ENCODE peak calls at places on chromosomes 16 and 17, in eight cellular contexts. N, Z, M, C, B, S, Y and O are unnamed samples.

GRCh38 chr17:52147872-52148271 is 10.6 kb downstream of the CA10 start:
- DNase-seq in N (no peak), Z (no peak), M (no peak), C (no peak), B (no peak), S (peak), Y (no peak), O (peak)

GRCh38 chr16:89455692-89456091 is 34.7 kb downstream of the ANKRD11 start:
- DNase-seq in N (no peak), Z (no peak), M (no peak), C (no peak), B (no peak), S (no peak), Y (no peak), O (no peak)

GRCh38 chr17:14340968-14341412 is 40.1 kb downstream of the HS3ST3B1 start:
- DNase-seq in N (no peak), Z (no peak), M (no peak), C (no peak), B (no peak), S (no peak), Y (no peak), O (no peak)

GRCh38 chr17:879546-879945 is 97.4 kb downstream of the MRM3 start:
- DNase-seq in N (no peak), Z (peak), M (peak), C (peak), B (peak), S (peak), Y (no peak), O (peak)

GRCh38 chr16:47972246-47972985 is 183.4 kb downstream of the ABCC12 start:
- DNase-seq in N (no peak), Z (no peak), M (no peak), C (no peak), B (no peak), S (no peak), Y (no peak), O (no peak)

GRCh38 chr17:58183514-58183913 is 9.0 kb upstream of the EPX start:
- DNase-seq in N (no peak), Z (no peak), M (no peak), C (no peak), B (no peak), S (no peak), Y (no peak), O (no peak)

GRCh38 chr16:30925646-30926332 is 2.4 kb downstream of the FBXL19 start:
- DNase-seq in N (no peak), Z (no peak), M (no peak), C (peak), B (no peak), S (no peak), Y (no peak), O (no peak)

GRCh38 chr16:17921357-17921978 is 415.1 kb downstream of the NPIPA8 start:
- DNase-seq in N (no peak), Z (peak), M (no peak), C (no peak), B (peak), S (no peak), Y (no peak), O (peak)

GRCh38 chr16:55577888-55578287 is 11.4 kb downstream of the CAPNS2 start:
- DNase-seq in N (no peak), Z (no peak), M (no peak), C (no peak), B (no peak), S (no peak), Y (no peak), O (no peak)

GRCh38 chr17:65154770-65155589 is 17.8 kb downstream of the RGS9 start:
- DNase-seq in N (peak), Z (peak), M (no peak), C (no peak), B (no peak), S (peak), Y (no peak), O (peak)

GRCh38 chr16:46690281-46691178 is 1.1 kb downstream of the ORC6 start:
- DNase-seq in N (no peak), Z (peak), M (no peak), C (no peak), B (no peak), S (no peak), Y (no peak), O (peak)
- TF ChIP-seq CTCF in N (no peak), Z (no peak), M (no peak), C (no peak), B (no peak), S (no peak), Y (no peak), O (no peak)

GRCh38 chr16:79284760-79285159 is 315.8 kb downstream of the MAF start:
- DNase-seq in N (no peak), Z (no peak), M (no peak), C (no peak), B (no peak), S (no peak), Y (no peak), O (no peak)

GRCh38 chr16:79287424-79287917 is 313.1 kb downstream of the MAF start:
- DNase-seq in N (no peak), Z (no peak), M (no peak), C (no peak), B (no peak), S (no peak), Y (no peak), O (no peak)

GRCh38 chr16:79288046-79288445 is 312.5 kb downstream of the MAF start:
- DNase-seq in N (no peak), Z (no peak), M (no peak), C (no peak), B (no peak), S (no peak), Y (no peak), O (peak)

GRCh38 chr16:79283578-79283977 is 317.0 kb downstream of the MAF start:
- DNase-seq in N (no peak), Z (no peak), M (no peak), C (no peak), B (no peak), S (no peak), Y (no peak), O (peak)

DNA sequence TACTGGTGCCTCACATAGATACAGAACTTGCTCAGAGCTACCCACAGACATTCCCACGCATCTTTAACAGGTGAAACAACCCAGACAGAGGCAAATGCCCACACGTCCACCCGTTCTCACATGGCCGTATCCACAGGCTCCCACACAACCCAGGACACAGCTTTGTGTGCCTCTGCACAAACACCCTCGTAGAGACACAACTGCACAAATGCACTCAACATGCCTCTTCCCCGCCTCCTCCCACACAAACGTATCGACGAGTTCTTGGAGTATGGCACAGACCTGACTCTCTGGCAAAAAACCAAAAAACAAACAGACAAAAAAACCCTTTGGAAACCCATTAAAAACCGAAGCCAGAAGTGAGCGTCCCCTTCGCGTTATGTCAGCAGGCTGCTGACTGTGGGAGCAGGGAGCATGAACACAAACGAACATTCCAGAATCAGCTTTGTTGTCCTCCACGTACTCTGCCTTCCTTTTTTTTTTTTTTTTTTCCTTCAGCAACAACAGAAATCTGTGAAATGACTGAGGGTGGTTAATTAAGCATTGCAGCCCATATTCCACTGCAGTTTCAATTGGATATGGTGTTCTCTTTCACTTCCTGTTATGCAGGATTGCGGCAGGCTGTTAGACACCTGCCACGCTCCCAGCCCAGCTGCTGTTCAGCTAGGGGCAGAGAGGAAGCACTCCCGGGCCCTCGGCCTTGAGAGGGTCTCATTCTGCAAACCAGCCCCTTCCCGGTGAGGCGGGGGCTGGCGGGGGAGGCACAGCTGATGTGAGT is 313.7 kb downstream of the MAF start:
- DNase-seq in N (no peak), Z (no peak), M (no peak), C (peak), B (peak), S (no peak), Y (no peak), O (peak)
- H3K4me3 ChIP-seq in N (no peak), Z (no peak), M (no peak), C (peak), B (no peak), S (peak), Y (no peak), O (no peak)

DNA sequence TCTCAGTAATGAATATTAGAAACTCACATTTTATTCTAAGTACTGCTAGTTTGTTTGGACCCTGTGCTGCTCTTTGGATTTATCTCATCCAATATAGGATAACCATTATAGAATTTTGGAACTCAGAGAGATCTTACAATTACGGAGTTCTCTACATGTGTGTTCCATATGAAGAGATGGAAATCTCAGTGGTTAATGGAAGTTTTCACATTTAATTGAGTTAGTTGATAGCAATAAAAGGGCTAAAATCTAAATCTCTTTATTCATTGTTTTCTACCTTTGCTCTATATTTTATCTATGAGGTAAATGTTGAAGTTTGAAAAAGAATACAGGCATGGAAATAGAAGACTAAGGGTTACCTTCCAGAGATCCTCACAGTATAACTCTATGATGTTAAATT is 558.0 kb upstream of the KIF2B start:
- DNase-seq in N (no peak), Z (no peak), M (no peak), C (no peak), B (no peak), S (no peak), Y (no peak), O (no peak)
- TF ChIP-seq CTCF in N (no peak), Z (no peak), M (no peak), C (no peak), B (no peak), S (no peak), Y (no peak), O (no peak)

DNA sequence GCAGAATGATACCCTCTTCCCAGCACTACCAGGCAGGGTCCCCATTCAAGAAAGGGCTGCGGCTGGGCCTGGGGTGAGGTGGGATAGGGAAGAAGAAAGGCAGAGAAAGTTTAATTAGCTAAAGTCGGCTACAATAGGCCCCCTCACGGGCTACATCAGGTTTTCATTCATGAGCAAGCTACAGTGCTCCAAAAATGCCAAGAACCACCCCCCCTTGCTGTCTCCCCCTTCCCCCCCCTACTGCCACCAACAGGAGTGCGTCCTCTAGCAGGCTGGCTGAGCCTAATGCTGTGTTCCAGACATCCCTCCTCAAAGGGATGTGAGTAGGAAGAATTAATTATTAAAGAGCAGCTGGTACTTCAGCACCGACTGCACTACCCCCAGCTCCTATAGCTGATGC is 2.2 kb downstream of the HDAC5 start:
- DNase-seq in N (no peak), Z (no peak), M (no peak), C (no peak), B (no peak), S (no peak), Y (no peak), O (no peak)
- H3K4me3 ChIP-seq in N (no peak), Z (no peak), M (peak), C (no peak), B (peak), S (no peak), Y (no peak), O (no peak)

GRCh38 chr16:77905356-77905920 is 116.9 kb upstream of the CLEC3A start:
- DNase-seq in N (no peak), Z (no peak), M (no peak), C (no peak), B (no peak), S (no peak), Y (no peak), O (no peak)
- TF ChIP-seq CTCF in N (no peak), Z (no peak), M (no peak), C (no peak), B (no peak), S (no peak), Y (no peak), O (no peak)